ENCODE peak calls at places on chromosomes 7 and 10, in nine cellular contexts. V is astrocyte of the hippocampus; P is anterior cingulate cortex; W is central memory CD8-positive, alpha-beta T cell; S is ovary; G is GM04504; T is adipocyte; O is hypothalamus; I is HTR-8/SVneo. Y is an unnamed sample.

GRCh38 chr7:66826649-66827048 is 86.1 kb downstream of the RABGEF1 start:
- DNase-seq in V (no peak), P (no peak), W (no peak), S (no peak), G (no peak), T (no peak), O (no peak), I (no peak), Y (no peak)

GRCh38 chr7:100865971-100866720 is 1.0 kb upstream of the TRIP6 start:
- DNase-seq in V (peak), P (peak), W (no peak), S (peak), G (no peak), T (no peak), O (peak), I (no peak), Y (no peak)

GRCh38 chr7:8178353-8178752 is 83.6 kb downstream of the ICA1 start:
- DNase-seq in V (no peak), P (no peak), W (no peak), S (no peak), G (no peak), T (no peak), O (no peak), I (no peak), Y (no peak)

GRCh38 chr7:96547371-96547811 is 162.3 kb downstream of the SEM1 start:
- DNase-seq in V (peak), P (no peak), W (no peak), S (no peak), G (no peak), T (peak), O (no peak), I (no peak), Y (no peak)

GRCh38 chr7:19958309-19958896 is 185.0 kb upstream of the TMEM196 start:
- DNase-seq in V (peak), P (no peak), W (no peak), S (no peak), G (peak), T (no peak), O (no peak), I (peak), Y (no peak)

GRCh38 chr7:44080686-44081265 is 1.6 kb downstream of the POLM start:
- DNase-seq in V (no peak), P (no peak), W (no peak), S (no peak), G (no peak), T (no peak), O (no peak), I (no peak), Y (no peak)

GRCh38 chr7:106767498-106768323 is 97.4 kb upstream of the PIK3CG start:
- DNase-seq in V (no peak), P (no peak), W (no peak), S (no peak), G (no peak), T (peak), O (no peak), I (no peak), Y (peak)

GRCh38 chr7:106365252-106366005 is 80.6 kb upstream of the NAMPT start:
- DNase-seq in V (no peak), P (no peak), W (no peak), S (no peak), G (no peak), T (no peak), O (no peak), I (no peak), Y (no peak)

GRCh38 chr7:83415840-83416239 is 233.1 kb downstream of the SEMA3E start:
- DNase-seq in V (peak), P (no peak), W (no peak), S (no peak), G (no peak), T (no peak), O (no peak), I (no peak), Y (no peak)

GRCh38 chr10:80471715-80472233 is 17.7 kb downstream of the TSPAN14 start:
- DNase-seq in V (no peak), P (no peak), W (no peak), S (no peak), G (no peak), T (no peak), O (no peak), I (no peak), Y (no peak)

GRCh38 chr7:25862993-25863726 is 288.8 kb upstream of the NFE2L3 start:
- DNase-seq in V (no peak), P (no peak), W (no peak), S (no peak), G (no peak), T (no peak), O (no peak), I (no peak), Y (no peak)

GRCh38 chr7:44182827-44183226 is 6.4 kb downstream of the GCK start:
- DNase-seq in V (no peak), P (no peak), W (no peak), S (no peak), G (no peak), T (no peak), O (no peak), I (no peak), Y (no peak)

GRCh38 chr7:27923308-27923980 is 183.5 kb downstream of the TAX1BP1 start:
- DNase-seq in V (no peak), P (no peak), W (no peak), S (no peak), G (no peak), T (no peak), O (no peak), I (no peak), Y (no peak)

GRCh38 chr10:3091346-3091787 is 24.0 kb downstream of the PFKP start:
- DNase-seq in V (peak), P (no peak), W (no peak), S (no peak), G (no peak), T (peak), O (no peak), I (no peak), Y (no peak)

GRCh38 chr7:138257459-138258193 is 181.4 kb downstream of the AKR1D1 start:
- DNase-seq in V (no peak), P (no peak), W (no peak), S (peak), G (no peak), T (no peak), O (no peak), I (no peak), Y (no peak)

GRCh38 chr7:105473163-105473562 is 48.9 kb downstream of the PUS7 start:
- DNase-seq in V (peak), P (no peak), W (no peak), S (peak), G (peak), T (peak), O (no peak), I (no peak), Y (no peak)

GRCh38 chr7:41967156-41967555 is 264.3 kb upstream of the INHBA start:
- DNase-seq in V (no peak), P (no peak), W (no peak), S (no peak), G (peak), T (peak), O (no peak), I (peak), Y (no peak)

GRCh38 chr10:34364253-34365037 is 450.7 kb downstream of the PARD3 start:
- DNase-seq in V (no peak), P (no peak), W (no peak), S (no peak), G (no peak), T (no peak), O (no peak), I (no peak), Y (no peak)

GRCh38 chr10:62652114-62652513 is 152.4 kb upstream of the ADO start:
- DNase-seq in V (peak), P (no peak), W (no peak), S (no peak), G (no peak), T (peak), O (no peak), I (no peak), Y (no peak)

GRCh38 chr10:67438605-67439258 is 257.3 kb downstream of the CTNNA3 start:
- DNase-seq in V (no peak), P (no peak), W (no peak), S (no peak), G (no peak), T (no peak), O (no peak), I (no peak), Y (no peak)

GRCh38 chr10:104041891-104042535 is 43.7 kb downstream of the COL17A1 start:
- DNase-seq in V (no peak), P (no peak), W (no peak), S (no peak), G (no peak), T (no peak), O (no peak), I (no peak), Y (no peak)

GRCh38 chr10:3570855-3571266 is 214.1 kb downstream of the KLF6 start:
- DNase-seq in V (peak), P (no peak), W (no peak), S (no peak), G (no peak), T (no peak), O (no peak), I (no peak), Y (no peak)

GRCh38 chr7:86939197-86939814 is 120.1 kb downstream of the ELAPOR2 start:
- DNase-seq in V (peak), P (no peak), W (no peak), S (no peak), G (peak), T (peak), O (no peak), I (no peak), Y (peak)

GRCh38 chr7:149495785-149496641 is 1.6 kb downstream of the ZNF746 start:
- DNase-seq in V (peak), P (peak), W (no peak), S (peak), G (peak), T (peak), O (peak), I (no peak), Y (no peak)

GRCh38 chr10:22681783-22682183 is 32.6 kb downstream of the PIP4K2A start:
- DNase-seq in V (peak), P (no peak), W (peak), S (no peak), G (peak), T (peak), O (no peak), I (peak), Y (peak)

GRCh38 chr7:105136221-105136620 is 122.2 kb downstream of the KMT2E start:
- DNase-seq in V (peak), P (no peak), W (no peak), S (no peak), G (no peak), T (peak), O (no peak), I (no peak), Y (no peak)

Y was measured in CD8-positive, alpha-beta memory T cell.